ENCODE peak calls at places on chromosomes 5 and 9, in four cellular contexts. W, K, I and P are unnamed samples. For H3K27me3, the result is how much of the 10 kb centered on the place peaks cover.

GRCh38 chr5:154993461-154993860 is 20.1 kb upstream of the KIF4B start:
- DNase-seq in K (no peak), W (no peak), I (no peak), P (no peak)

GRCh38 chr5:82560966-82561365 is 282.8 kb upstream of the RPS23 start:
- DNase-seq in K (no peak), I (no peak), W (no peak), P (no peak)

GRCh38 chr5:18754201-18754600 is 1119.9 kb downstream of the TAF11L14 start:
- DNase-seq in K (no peak), W (no peak), I (no peak), P (no peak)

GRCh38 chr9:134720796-134721195 is 79.2 kb downstream of the COL5A1 start:
- DNase-seq in K (no peak), I (no peak), W (no peak), P (no peak)

GRCh38 chr9:76916231-76916630 is 10.3 kb upstream of the PRUNE2 start:
- DNase-seq in W (no peak), K (no peak), I (no peak), P (no peak)

GRCh38 chr9:81321551-81321950 is 367.8 kb downstream of the TLE1 start:
- DNase-seq in K (no peak), I (no peak), W (no peak), P (no peak)

GRCh38 chr9:17425379-17425778 is 153.5 kb upstream of the SH3GL2 start:
- DNase-seq in I (no peak), K (no peak), W (no peak), P (no peak)

GRCh38 chr5:9497347-9497746 is 48.5 kb downstream of the SEMA5A start:
- DNase-seq in I (no peak), W (no peak), K (no peak), P (no peak)

GRCh38 chr9:128505414-128505765 is 871 bp downstream of the GLE1 start:
- DNase-seq in I (peak), W (no peak), K (no peak), P (no peak)

GRCh38 chr5:1438871-1439270 is 6.4 kb downstream of the SLC6A3 start:
- DNase-seq in I (peak), K (no peak), W (no peak), P (no peak)

DNA sequence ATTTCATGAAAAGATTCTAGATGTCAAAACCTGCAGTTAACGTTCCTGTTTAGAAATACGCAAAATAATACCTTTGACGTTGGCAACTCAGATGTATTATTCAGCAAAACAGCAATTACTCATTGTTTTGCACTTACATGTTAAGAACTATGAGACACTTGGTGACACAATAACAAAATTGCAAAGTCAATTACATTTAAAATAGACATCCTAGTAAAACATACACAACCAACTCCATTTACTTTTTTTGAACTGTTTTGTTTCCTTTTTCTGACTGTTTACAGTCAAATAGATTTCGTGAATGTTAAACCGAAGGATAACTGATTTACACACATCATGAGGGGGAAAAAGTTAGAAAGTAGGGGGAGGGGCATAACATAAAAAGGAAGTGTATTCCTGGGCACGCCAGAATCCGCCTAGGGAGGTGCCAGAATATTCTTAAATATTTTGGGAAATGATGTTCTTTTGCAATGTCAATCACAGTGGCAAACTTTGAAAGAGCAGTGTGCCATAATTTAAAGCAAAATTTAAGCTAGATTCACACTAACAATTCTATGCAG is 220.1 kb downstream of the MEF2C start:
- DNase-seq in I (no peak), W (no peak), K (no peak), P (no peak)
- H3K27me3 ChIP-seq in I (half or more), W (under half), K (half or more), P (half or more)

DNA sequence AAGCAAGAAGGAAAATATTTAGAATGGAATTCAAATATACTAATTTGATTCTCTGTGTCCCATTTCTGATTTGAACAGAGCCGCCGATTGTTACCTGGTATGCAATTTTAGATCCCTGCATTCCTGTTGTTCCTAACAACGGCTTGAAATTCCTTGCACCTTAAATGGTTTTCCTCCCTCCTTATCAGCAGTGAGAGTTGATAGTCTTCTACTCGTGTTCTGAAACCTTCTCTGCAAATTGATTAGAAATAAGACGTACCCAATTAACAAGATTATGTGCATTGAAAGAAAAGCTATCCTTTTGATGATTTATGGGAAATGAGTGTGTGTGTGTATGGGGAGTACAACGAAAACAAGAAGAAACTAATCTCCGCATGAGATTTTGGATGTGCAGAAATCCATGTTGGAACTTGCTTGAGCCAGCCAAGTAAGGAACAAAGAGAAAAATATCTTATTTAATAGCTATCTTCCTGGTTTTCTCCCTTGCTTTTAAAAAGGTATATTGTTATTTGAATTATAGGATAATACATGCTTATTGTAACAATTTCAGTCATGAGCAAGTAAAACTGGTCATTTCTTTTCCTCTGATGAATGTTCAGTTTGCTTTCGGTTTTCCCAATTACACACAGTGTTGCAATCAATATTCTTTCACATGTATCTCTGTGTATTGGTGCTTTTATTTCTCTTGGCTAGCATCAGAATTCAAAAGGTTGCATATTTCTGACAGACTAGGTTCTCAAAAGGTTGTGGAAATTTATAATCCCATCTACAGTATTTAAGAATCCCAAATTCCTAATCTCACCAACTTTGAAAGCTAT is 211.1 kb upstream of the ACTBL2 start:
- DNase-seq in W (no peak), K (no peak), I (no peak), P (no peak)
- H3K27ac ChIP-seq in W (peak), K (peak), I (no peak), P (no peak)

GRCh38 chr5:77957931-77958476 is 181.9 kb upstream of the TBCA start:
- DNase-seq in K (no peak), I (no peak), W (no peak), P (no peak)

GRCh38 chr5:77957081-77957480 is 180.9 kb upstream of the TBCA start:
- DNase-seq in K (no peak), W (no peak), I (no peak), P (no peak)

GRCh38 chr5:77955577-77955976 is 179.4 kb upstream of the TBCA start:
- DNase-seq in I (no peak), K (no peak), W (no peak), P (no peak)

GRCh38 chr5:77958642-77959315 is 182.6 kb upstream of the TBCA start:
- DNase-seq in I (no peak), K (no peak), W (no peak), P (no peak)

GRCh38 chr5:77957516-77957915 is 181.4 kb upstream of the TBCA start:
- DNase-seq in I (no peak), K (no peak), W (no peak), P (no peak)
- H3K27me3 ChIP-seq in I (under half), K (under half), W (under half), P (under half)

GRCh38 chr5:36614657-36615308 is 8.4 kb downstream of the SLC1A3 start:
- DNase-seq in K (no peak), W (no peak), I (no peak), P (no peak)
- H3K27ac ChIP-seq in K (peak), W (peak), I (no peak), P (no peak)

GRCh38 chr9:87891754-87892153 is 9.1 kb downstream of the SPATA31E1 start:
- DNase-seq in K (no peak), I (no peak), W (no peak), P (no peak)

GRCh38 chr9:87889065-87889881 is 6.6 kb downstream of the SPATA31E1 start:
- DNase-seq in W (no peak), K (no peak), I (no peak), P (no peak)

GRCh38 chr9:87889882-87890252 is 7.2 kb downstream of the SPATA31E1 start:
- DNase-seq in I (peak), K (no peak), W (no peak), P (no peak)

GRCh38 chr9:87892956-87893355 is 10.3 kb downstream of the SPATA31E1 start:
- DNase-seq in I (no peak), W (no peak), K (no peak), P (no peak)

GRCh38 chr9:87890866-87891265 is 8.2 kb downstream of the SPATA31E1 start:
- DNase-seq in K (no peak), I (no peak), W (no peak), P (no peak)
- H3K27me3 ChIP-seq in K (under half), I (under half), W (under half), P (under half)

GRCh38 chr9:124342946-124343485 is 72.2 kb downstream of the PSMB7 start:
- DNase-seq in W (peak), I (peak), K (no peak), P (no peak)
- H3K27ac ChIP-seq in W (peak), I (peak), K (peak), P (no peak)

GRCh38 chr5:170429014-170429413 is 39.8 kb upstream of the KCNMB1 start:
- DNase-seq in I (peak), K (no peak), W (no peak), P (no peak)

GRCh38 chr5:170424629-170425028 is 35.5 kb upstream of the KCNMB1 start:
- DNase-seq in W (no peak), K (no peak), I (no peak), P (no peak)

GRCh38 chr5:170426786-170427185 is 37.6 kb upstream of the KCNMB1 start:
- DNase-seq in I (no peak), K (no peak), W (no peak), P (no peak)

GRCh38 chr5:170427672-170428236 is 38.6 kb upstream of the KCNMB1 start:
- DNase-seq in I (peak), K (no peak), W (no peak), P (no peak)

GRCh38 chr5:170426149-170426767 is 37.1 kb upstream of the KCNMB1 start:
- DNase-seq in K (no peak), I (no peak), W (no peak), P (no peak)
- H3K27me3 ChIP-seq in K (under half), I (under half), W (under half), P (under half)